ENCODE peak calls at places on chromosomes 4 and X, in six cellular contexts. One of them, this sample, is unnamed. For H3K9me3, the result is how much of the 10 kb centered on the place peaks cover.

GRCh38 chr4:3202836-3203820 is 45.8 kb upstream of the MSANTD1 start:
- DNase-seq in CD8-positive, alpha-beta T cell: no peak
- DNase-seq in stomach: no peak
- DNase-seq in Panc1: no peak
- DNase-seq in H9: no peak
- DNase-seq in lower lobe of right lung: no peak
- DNase-seq in this sample: no peak

GRCh38 chr4:122086338-122086737 is 65.8 kb upstream of the BLTP1 start:
- DNase-seq in CD8-positive, alpha-beta T cell: no peak
- DNase-seq in stomach: no peak
- DNase-seq in Panc1: no peak
- DNase-seq in H9: no peak
- DNase-seq in lower lobe of right lung: no peak
- DNase-seq in this sample: no peak

GRCh38 chr4:160296476-160296875 is 1193.6 kb downstream of the RAPGEF2 start:
- DNase-seq in CD8-positive, alpha-beta T cell: no peak
- DNase-seq in stomach: no peak
- DNase-seq in Panc1: no peak
- DNase-seq in H9: no peak
- DNase-seq in lower lobe of right lung: no peak
- DNase-seq in this sample: no peak

GRCh38 chrX:97384685-97385084 is 501.0 kb downstream of the RPA4 start:
- DNase-seq in CD8-positive, alpha-beta T cell: no peak
- DNase-seq in stomach: no peak
- DNase-seq in Panc1: no peak
- DNase-seq in H9: no peak
- DNase-seq in lower lobe of right lung: no peak
- DNase-seq in this sample: no peak

GRCh38 chrX:101745046-101745445 is 85.4 kb upstream of the ARMCX2 start:
- DNase-seq in CD8-positive, alpha-beta T cell: no peak
- DNase-seq in stomach: no peak
- DNase-seq in Panc1: no peak
- DNase-seq in H9: no peak
- DNase-seq in lower lobe of right lung: no peak
- DNase-seq in this sample: no peak

GRCh38 chrX:110407910-110408545 is 49.4 kb downstream of the RTL9 start:
- DNase-seq in CD8-positive, alpha-beta T cell: peak
- DNase-seq in stomach: no peak
- DNase-seq in Panc1: peak
- DNase-seq in H9: peak
- DNase-seq in lower lobe of right lung: no peak
- DNase-seq in this sample: no peak

GRCh38 chr4:153808175-153808574 is 19.3 kb upstream of the SFRP2 start:
- DNase-seq in CD8-positive, alpha-beta T cell: no peak
- DNase-seq in stomach: no peak
- DNase-seq in Panc1: no peak
- DNase-seq in H9: no peak
- DNase-seq in lower lobe of right lung: no peak
- DNase-seq in this sample: no peak

GRCh38 chr4:184267673-184268573 is 50.2 kb upstream of the ENPP6 start:
- DNase-seq in CD8-positive, alpha-beta T cell: peak
- DNase-seq in stomach: peak
- DNase-seq in Panc1: peak
- DNase-seq in H9: peak
- DNase-seq in lower lobe of right lung: peak
- DNase-seq in this sample: peak

GRCh38 chr4:125313497-125313896 is 1.3 kb upstream of the FAT4 start:
- DNase-seq in CD8-positive, alpha-beta T cell: no peak
- DNase-seq in stomach: no peak
- DNase-seq in Panc1: no peak
- DNase-seq in H9: peak
- DNase-seq in lower lobe of right lung: no peak
- DNase-seq in this sample: peak

GRCh38 chr4:141853091-141853734 is 216.8 kb downstream of the IL15 start:
- DNase-seq in CD8-positive, alpha-beta T cell: no peak
- DNase-seq in stomach: no peak
- DNase-seq in Panc1: no peak
- DNase-seq in H9: no peak
- DNase-seq in lower lobe of right lung: no peak
- DNase-seq in this sample: no peak

GRCh38 chrX:131752493-131753198 is 208.8 kb downstream of the OR13H1 start:
- DNase-seq in CD8-positive, alpha-beta T cell: peak
- DNase-seq in stomach: peak
- DNase-seq in Panc1: peak
- DNase-seq in H9: no peak
- DNase-seq in lower lobe of right lung: no peak
- DNase-seq in this sample: no peak

GRCh38 chr4:156420557-156420956 is 466.9 kb upstream of the CTSO start:
- DNase-seq in CD8-positive, alpha-beta T cell: no peak
- DNase-seq in stomach: no peak
- DNase-seq in Panc1: no peak
- DNase-seq in H9: no peak
- DNase-seq in lower lobe of right lung: no peak
- DNase-seq in this sample: no peak

GRCh38 chrX:12991575-12991974 is 16.7 kb downstream of the TMSB4X start:
- DNase-seq in CD8-positive, alpha-beta T cell: no peak
- DNase-seq in stomach: no peak
- DNase-seq in Panc1: no peak
- DNase-seq in H9: no peak
- DNase-seq in lower lobe of right lung: no peak
- DNase-seq in this sample: no peak

GRCh38 chrX:74009041-74009440 is 294.9 kb upstream of the ZCCHC13 start:
- DNase-seq in CD8-positive, alpha-beta T cell: no peak
- DNase-seq in stomach: no peak
- DNase-seq in Panc1: no peak
- DNase-seq in H9: no peak
- DNase-seq in lower lobe of right lung: no peak
- DNase-seq in this sample: no peak

DNA sequence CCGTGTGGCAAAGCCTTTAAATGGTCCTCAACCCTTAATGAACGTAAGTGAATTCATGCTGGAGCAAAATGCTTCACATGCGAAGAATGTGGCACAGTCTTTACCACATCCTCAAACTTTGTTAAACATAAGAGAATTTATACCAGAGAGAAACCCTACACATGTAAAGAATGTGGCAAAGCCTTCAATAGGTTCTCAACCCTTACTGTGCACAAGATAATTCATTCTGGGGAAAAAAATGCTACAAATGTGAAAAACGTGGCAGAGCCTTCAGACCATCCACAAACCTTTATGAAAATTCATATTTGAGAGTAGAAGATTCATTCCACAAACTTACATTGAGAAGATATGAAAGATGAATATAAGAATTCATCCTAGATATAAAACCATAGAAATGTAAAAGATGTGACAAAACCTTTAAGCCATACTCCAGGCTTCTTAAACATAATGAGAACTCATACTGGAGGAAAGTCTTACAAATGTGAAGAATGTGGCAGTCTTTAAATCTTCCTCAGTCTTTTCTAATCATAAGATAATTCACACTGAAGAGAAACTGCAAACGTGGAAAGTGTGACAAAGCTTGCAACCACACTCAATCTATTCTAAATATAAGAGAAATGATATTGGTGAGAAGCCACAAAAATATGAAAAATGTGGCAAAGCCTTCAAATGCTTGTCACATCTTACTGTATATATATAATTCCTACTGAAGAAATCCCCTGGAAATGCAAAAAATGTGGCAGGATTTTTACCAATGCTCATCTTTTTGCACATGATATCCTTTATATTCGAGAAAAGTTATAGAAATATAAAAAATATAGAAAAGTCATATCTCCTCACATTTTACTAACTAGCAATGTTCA is 36.9 kb downstream of the ZNF141 start:
- DNase-seq in CD8-positive, alpha-beta T cell: no peak
- DNase-seq in stomach: no peak
- DNase-seq in Panc1: no peak
- DNase-seq in H9: no peak
- DNase-seq in lower lobe of right lung: no peak
- DNase-seq in this sample: no peak
- H3K9me3 ChIP-seq in CD8-positive, alpha-beta T cell: half or more
- H3K9me3 ChIP-seq in stomach: half or more
- H3K9me3 ChIP-seq in Panc1: under half
- H3K9me3 ChIP-seq in H9: half or more
- H3K9me3 ChIP-seq in lower lobe of right lung: half or more
- H3K9me3 ChIP-seq in this sample: under half

GRCh38 chrX:57447856-57448255 is 144.0 kb upstream of the ZXDB start:
- DNase-seq in CD8-positive, alpha-beta T cell: no peak
- DNase-seq in stomach: no peak
- DNase-seq in Panc1: no peak
- DNase-seq in H9: no peak
- DNase-seq in lower lobe of right lung: no peak
- DNase-seq in this sample: no peak

GRCh38 chrX:57453901-57454300 is 137.9 kb upstream of the ZXDB start:
- DNase-seq in CD8-positive, alpha-beta T cell: no peak
- DNase-seq in stomach: no peak
- DNase-seq in Panc1: peak
- DNase-seq in H9: peak
- DNase-seq in lower lobe of right lung: no peak
- DNase-seq in this sample: no peak

GRCh38 chrX:57451426-57452020 is 140.3 kb upstream of the ZXDB start:
- DNase-seq in CD8-positive, alpha-beta T cell: no peak
- DNase-seq in stomach: no peak
- DNase-seq in Panc1: no peak
- DNase-seq in H9: no peak
- DNase-seq in lower lobe of right lung: no peak
- DNase-seq in this sample: no peak
- H3K9me3 ChIP-seq in CD8-positive, alpha-beta T cell: under half
- H3K9me3 ChIP-seq in stomach: under half
- H3K9me3 ChIP-seq in Panc1: under half
- H3K9me3 ChIP-seq in H9: under half
- H3K9me3 ChIP-seq in lower lobe of right lung: under half
- H3K9me3 ChIP-seq in this sample: under half

DNA sequence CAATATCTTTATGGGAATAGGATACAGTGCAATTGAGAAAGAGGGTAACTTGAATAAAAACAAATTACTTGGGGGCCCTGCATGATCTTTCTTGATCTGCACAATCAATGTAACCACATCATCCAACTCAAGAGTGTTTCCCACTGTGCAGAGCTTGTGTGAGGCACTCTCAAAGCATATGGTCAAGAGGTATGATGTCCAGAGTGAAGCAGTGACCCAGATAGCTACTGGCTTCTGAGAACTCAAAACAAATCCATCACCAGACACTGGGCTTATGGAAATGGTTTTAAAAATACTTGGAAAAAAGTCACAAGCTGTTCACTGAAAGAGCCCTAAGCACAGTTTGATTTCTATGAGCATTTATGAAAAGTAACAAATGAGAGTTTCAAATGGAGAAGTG is 361.0 kb downstream of the GRXCR1 start:
- DNase-seq in CD8-positive, alpha-beta T cell: no peak
- DNase-seq in stomach: no peak
- DNase-seq in Panc1: no peak
- DNase-seq in H9: no peak
- DNase-seq in lower lobe of right lung: no peak
- DNase-seq in this sample: no peak
- H3K9me3 ChIP-seq in CD8-positive, alpha-beta T cell: under half
- H3K9me3 ChIP-seq in stomach: under half
- H3K9me3 ChIP-seq in Panc1: under half
- H3K9me3 ChIP-seq in H9: under half
- H3K9me3 ChIP-seq in lower lobe of right lung: under half
- H3K9me3 ChIP-seq in this sample: under half

GRCh38 chr4:13539721-13540445 is 4.4 kb downstream of the NKX3-2 start:
- DNase-seq in CD8-positive, alpha-beta T cell: no peak
- DNase-seq in stomach: no peak
- DNase-seq in Panc1: no peak
- DNase-seq in H9: peak
- DNase-seq in lower lobe of right lung: no peak
- DNase-seq in this sample: no peak

GRCh38 chr4:13537011-13537831 is 7.1 kb downstream of the NKX3-2 start:
- DNase-seq in CD8-positive, alpha-beta T cell: no peak
- DNase-seq in stomach: no peak
- DNase-seq in Panc1: no peak
- DNase-seq in H9: no peak
- DNase-seq in lower lobe of right lung: no peak
- DNase-seq in this sample: no peak

GRCh38 chr4:13537832-13538177 is 6.5 kb downstream of the NKX3-2 start:
- DNase-seq in CD8-positive, alpha-beta T cell: no peak
- DNase-seq in stomach: no peak
- DNase-seq in Panc1: no peak
- DNase-seq in H9: no peak
- DNase-seq in lower lobe of right lung: no peak
- DNase-seq in this sample: no peak

GRCh38 chr4:13539047-13539720 is 5.1 kb downstream of the NKX3-2 start:
- DNase-seq in CD8-positive, alpha-beta T cell: no peak
- DNase-seq in stomach: no peak
- DNase-seq in Panc1: no peak
- DNase-seq in H9: no peak
- DNase-seq in lower lobe of right lung: no peak
- DNase-seq in this sample: no peak

DNA sequence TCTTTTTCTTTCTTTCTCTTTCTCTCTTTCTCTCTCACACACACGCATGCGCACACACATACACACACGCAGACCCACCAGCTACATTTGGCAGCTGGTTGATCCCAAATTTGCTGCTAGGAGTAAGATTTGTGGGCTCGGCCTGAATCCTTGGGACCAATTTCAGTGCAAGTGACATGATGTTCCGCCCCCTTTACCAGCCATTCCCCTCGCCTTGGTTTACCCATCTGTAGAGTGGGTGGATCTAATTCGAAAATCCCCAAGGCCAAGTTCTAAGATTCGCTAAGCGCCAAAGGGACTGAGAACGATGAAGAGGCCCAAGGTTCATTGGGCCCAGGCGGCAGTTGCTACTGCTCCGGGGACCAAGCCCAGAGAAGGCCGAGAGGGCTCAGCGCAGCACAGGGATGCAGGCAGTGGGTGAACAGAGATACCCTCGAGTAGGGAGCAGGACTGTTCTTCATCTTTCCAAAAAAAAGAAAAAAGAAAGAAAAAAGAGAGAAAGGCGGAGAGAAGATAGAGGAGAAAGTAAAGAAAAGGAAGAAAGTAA is 5.8 kb downstream of the NKX3-2 start:
- DNase-seq in CD8-positive, alpha-beta T cell: no peak
- DNase-seq in stomach: no peak
- DNase-seq in Panc1: no peak
- DNase-seq in H9: no peak
- DNase-seq in lower lobe of right lung: no peak
- DNase-seq in this sample: no peak
- H3K9me3 ChIP-seq in CD8-positive, alpha-beta T cell: under half
- H3K9me3 ChIP-seq in stomach: under half
- H3K9me3 ChIP-seq in Panc1: under half
- H3K9me3 ChIP-seq in H9: under half
- H3K9me3 ChIP-seq in lower lobe of right lung: under half
- H3K9me3 ChIP-seq in this sample: under half

DNA sequence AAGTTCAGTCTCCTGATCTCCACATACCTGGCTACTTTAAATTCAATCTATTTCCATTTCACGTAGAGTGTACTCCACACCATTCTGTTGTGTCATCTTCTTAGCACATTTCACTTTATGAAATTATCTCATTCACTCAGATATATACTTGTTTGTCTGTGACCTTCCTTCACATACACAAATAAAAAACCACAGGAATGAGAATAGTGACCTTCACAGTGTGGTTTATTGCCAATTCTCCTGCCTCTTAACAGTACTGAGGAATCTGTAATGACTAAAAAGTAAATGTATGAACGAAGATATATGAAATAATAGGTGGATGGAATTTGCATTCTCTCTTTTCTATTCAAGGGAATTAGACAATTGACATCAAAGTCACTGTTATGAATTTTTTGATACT is 183.9 kb upstream of the PCDH7 start:
- DNase-seq in CD8-positive, alpha-beta T cell: no peak
- DNase-seq in stomach: no peak
- DNase-seq in Panc1: no peak
- DNase-seq in H9: no peak
- DNase-seq in lower lobe of right lung: no peak
- DNase-seq in this sample: no peak
- H3K9me3 ChIP-seq in CD8-positive, alpha-beta T cell: under half
- H3K9me3 ChIP-seq in stomach: under half
- H3K9me3 ChIP-seq in Panc1: under half
- H3K9me3 ChIP-seq in H9: under half
- H3K9me3 ChIP-seq in lower lobe of right lung: under half
- H3K9me3 ChIP-seq in this sample: under half

This sample was measured in AG04450.